ENCODE peak calls at places on chromosomes 7 and 10, in six cellular contexts. One of them, this sample, is unnamed.

GRCh38 chr10:113441871-113442270 is 111.0 kb upstream of the HABP2 start:
- DNase-seq in OCI-LY7: no peak
- DNase-seq in mammary epithelial cell: no peak
- DNase-seq in A549: no peak
- DNase-seq in upper lobe of right lung: no peak
- DNase-seq in foreskin keratinocyte: no peak
- DNase-seq in this sample: no peak

GRCh38 chr10:91340613-91341362 is 69.4 kb upstream of the HECTD2 start:
- DNase-seq in upper lobe of right lung: no peak
- DNase-seq in OCI-LY7: no peak
- DNase-seq in A549: no peak
- DNase-seq in foreskin keratinocyte: peak
- DNase-seq in mammary epithelial cell: peak
- DNase-seq in this sample: peak

GRCh38 chr7:149150981-149151380 is 3.7 kb downstream of the ZNF398 start:
- DNase-seq in A549: no peak
- DNase-seq in OCI-LY7: no peak
- DNase-seq in mammary epithelial cell: no peak
- DNase-seq in upper lobe of right lung: no peak
- DNase-seq in foreskin keratinocyte: no peak
- DNase-seq in this sample: no peak

GRCh38 chr7:1700086-1700485 is 30.0 kb downstream of the ELFN1 start:
- DNase-seq in foreskin keratinocyte: no peak
- DNase-seq in upper lobe of right lung: peak
- DNase-seq in mammary epithelial cell: no peak
- DNase-seq in A549: no peak
- DNase-seq in OCI-LY7: no peak
- DNase-seq in this sample: no peak

GRCh38 chr7:88278881-88279280 is 27.8 kb downstream of the STEAP4 start:
- DNase-seq in A549: no peak
- DNase-seq in foreskin keratinocyte: peak
- DNase-seq in upper lobe of right lung: no peak
- DNase-seq in OCI-LY7: no peak
- DNase-seq in mammary epithelial cell: peak
- DNase-seq in this sample: peak

GRCh38 chr10:28913436-28913835 is 236.1 kb downstream of the BAMBI start:
- DNase-seq in upper lobe of right lung: no peak
- DNase-seq in mammary epithelial cell: no peak
- DNase-seq in foreskin keratinocyte: no peak
- DNase-seq in OCI-LY7: no peak
- DNase-seq in A549: no peak
- DNase-seq in this sample: no peak

GRCh38 chr10:48330269-48330668 is 23.8 kb downstream of the MAPK8 start:
- DNase-seq in OCI-LY7: no peak
- DNase-seq in mammary epithelial cell: no peak
- DNase-seq in upper lobe of right lung: no peak
- DNase-seq in A549: no peak
- DNase-seq in foreskin keratinocyte: no peak
- DNase-seq in this sample: no peak

GRCh38 chr10:48523212-48523819 is 81.6 kb downstream of the ARHGAP22 start:
- DNase-seq in foreskin keratinocyte: peak
- DNase-seq in A549: peak
- DNase-seq in upper lobe of right lung: no peak
- DNase-seq in mammary epithelial cell: no peak
- DNase-seq in OCI-LY7: no peak
- DNase-seq in this sample: no peak

GRCh38 chr7:117825132-117825531 is 48.1 kb downstream of the CTTNBP2 start:
- DNase-seq in foreskin keratinocyte: peak
- DNase-seq in upper lobe of right lung: no peak
- DNase-seq in OCI-LY7: no peak
- DNase-seq in mammary epithelial cell: peak
- DNase-seq in A549: no peak
- DNase-seq in this sample: no peak

GRCh38 chr7:47586925-47587324 is 5.0 kb upstream of the TNS3 start:
- DNase-seq in foreskin keratinocyte: no peak
- DNase-seq in OCI-LY7: peak
- DNase-seq in upper lobe of right lung: no peak
- DNase-seq in A549: no peak
- DNase-seq in mammary epithelial cell: no peak
- DNase-seq in this sample: no peak

GRCh38 chr7:149865437-149865836 is 8.3 kb upstream of the ATP6V0E2 start:
- DNase-seq in mammary epithelial cell: no peak
- DNase-seq in A549: no peak
- DNase-seq in OCI-LY7: peak
- DNase-seq in upper lobe of right lung: no peak
- DNase-seq in foreskin keratinocyte: no peak
- DNase-seq in this sample: no peak

GRCh38 chr10:111983970-111984525 is 199.5 kb downstream of the GPAM start:
- DNase-seq in A549: no peak
- DNase-seq in mammary epithelial cell: no peak
- DNase-seq in foreskin keratinocyte: no peak
- DNase-seq in upper lobe of right lung: no peak
- DNase-seq in OCI-LY7: no peak
- DNase-seq in this sample: no peak

GRCh38 chr7:2478387-2478760 is 2.2 kb upstream of the GRIFIN start:
- DNase-seq in upper lobe of right lung: peak
- DNase-seq in foreskin keratinocyte: no peak
- DNase-seq in A549: no peak
- DNase-seq in OCI-LY7: no peak
- DNase-seq in mammary epithelial cell: no peak
- DNase-seq in this sample: no peak

GRCh38 chr10:34280599-34281374 is 534.3 kb downstream of the PARD3 start:
- DNase-seq in upper lobe of right lung: no peak
- DNase-seq in foreskin keratinocyte: peak
- DNase-seq in A549: peak
- DNase-seq in OCI-LY7: no peak
- DNase-seq in mammary epithelial cell: peak
- DNase-seq in this sample: peak

GRCh38 chr7:138890782-138891445 is 90.3 kb downstream of the KIAA1549 start:
- DNase-seq in foreskin keratinocyte: no peak
- DNase-seq in A549: peak
- DNase-seq in OCI-LY7: no peak
- DNase-seq in mammary epithelial cell: no peak
- DNase-seq in upper lobe of right lung: no peak
- DNase-seq in this sample: no peak

GRCh38 chr7:140646931-140647647 is 6.5 kb upstream of the DENND2A start:
- DNase-seq in OCI-LY7: peak
- DNase-seq in A549: peak
- DNase-seq in foreskin keratinocyte: peak
- DNase-seq in mammary epithelial cell: no peak
- DNase-seq in upper lobe of right lung: peak
- DNase-seq in this sample: no peak

GRCh38 chr7:108000875-108001758 is 1.8 kb downstream of the LAMB1 start:
- DNase-seq in foreskin keratinocyte: peak
- DNase-seq in upper lobe of right lung: peak
- DNase-seq in OCI-LY7: no peak
- DNase-seq in mammary epithelial cell: peak
- DNase-seq in A549: peak
- DNase-seq in this sample: no peak

GRCh38 chr7:83413425-83413824 is 235.5 kb downstream of the SEMA3E start:
- DNase-seq in OCI-LY7: no peak
- DNase-seq in mammary epithelial cell: peak
- DNase-seq in foreskin keratinocyte: peak
- DNase-seq in upper lobe of right lung: no peak
- DNase-seq in A549: no peak
- DNase-seq in this sample: no peak

GRCh38 chr10:131739201-131739600 is 161.6 kb upstream of the PPP2R2D start:
- DNase-seq in A549: no peak
- DNase-seq in mammary epithelial cell: no peak
- DNase-seq in OCI-LY7: no peak
- DNase-seq in foreskin keratinocyte: no peak
- DNase-seq in upper lobe of right lung: no peak
- DNase-seq in this sample: no peak

GRCh38 chr10:46084321-46085165 is 38.5 kb upstream of the MSMB start:
- DNase-seq in foreskin keratinocyte: no peak
- DNase-seq in upper lobe of right lung: no peak
- DNase-seq in A549: no peak
- DNase-seq in OCI-LY7: no peak
- DNase-seq in mammary epithelial cell: no peak
- DNase-seq in this sample: no peak

GRCh38 chr10:14691359-14691758 is 83.3 kb downstream of the FAM107B start:
- DNase-seq in A549: no peak
- DNase-seq in foreskin keratinocyte: no peak
- DNase-seq in mammary epithelial cell: no peak
- DNase-seq in upper lobe of right lung: no peak
- DNase-seq in OCI-LY7: no peak
- DNase-seq in this sample: no peak

GRCh38 chr10:69057261-69057950 is 30.5 kb upstream of the SRGN start:
- DNase-seq in A549: no peak
- DNase-seq in upper lobe of right lung: peak
- DNase-seq in mammary epithelial cell: no peak
- DNase-seq in OCI-LY7: no peak
- DNase-seq in foreskin keratinocyte: no peak
- DNase-seq in this sample: no peak

GRCh38 chr10:86956841-86957448 is 470 bp downstream of the MMRN2 start:
- DNase-seq in A549: no peak
- DNase-seq in foreskin keratinocyte: no peak
- DNase-seq in mammary epithelial cell: no peak
- DNase-seq in OCI-LY7: no peak
- DNase-seq in upper lobe of right lung: no peak
- DNase-seq in this sample: no peak

GRCh38 chr7:102992820-102993531 is 80.2 kb downstream of the LRRC17 start:
- DNase-seq in mammary epithelial cell: peak
- DNase-seq in OCI-LY7: no peak
- DNase-seq in A549: no peak
- DNase-seq in upper lobe of right lung: no peak
- DNase-seq in foreskin keratinocyte: peak
- DNase-seq in this sample: no peak

GRCh38 chr7:107594961-107595737 is 15.1 kb downstream of the BCAP29 start:
- DNase-seq in mammary epithelial cell: peak
- DNase-seq in foreskin keratinocyte: peak
- DNase-seq in OCI-LY7: no peak
- DNase-seq in upper lobe of right lung: no peak
- DNase-seq in A549: no peak
- DNase-seq in this sample: peak

GRCh38 chr10:37826806-37827205 is 30.6 kb downstream of the ZNF248 start:
- DNase-seq in upper lobe of right lung: no peak
- DNase-seq in mammary epithelial cell: no peak
- DNase-seq in A549: no peak
- DNase-seq in OCI-LY7: no peak
- DNase-seq in foreskin keratinocyte: no peak
- DNase-seq in this sample: no peak

GRCh38 chr7:119861385-119861784 is 411.6 kb upstream of the KCND2 start:
- DNase-seq in OCI-LY7: no peak
- DNase-seq in A549: no peak
- DNase-seq in mammary epithelial cell: no peak
- DNase-seq in foreskin keratinocyte: no peak
- DNase-seq in upper lobe of right lung: no peak
- DNase-seq in this sample: no peak

GRCh38 chr7:121156825-121157224 is 168.3 kb downstream of the CPED1 start:
- DNase-seq in upper lobe of right lung: no peak
- DNase-seq in OCI-LY7: no peak
- DNase-seq in foreskin keratinocyte: no peak
- DNase-seq in A549: no peak
- DNase-seq in mammary epithelial cell: no peak
- DNase-seq in this sample: no peak

GRCh38 chr7:119900996-119901395 is 372.0 kb upstream of the KCND2 start:
- DNase-seq in mammary epithelial cell: no peak
- DNase-seq in OCI-LY7: no peak
- DNase-seq in upper lobe of right lung: no peak
- DNase-seq in foreskin keratinocyte: no peak
- DNase-seq in A549: no peak
- DNase-seq in this sample: peak

GRCh38 chr10:102982281-102982680 is 64.2 kb downstream of the CNNM2 start:
- DNase-seq in upper lobe of right lung: no peak
- DNase-seq in A549: no peak
- DNase-seq in OCI-LY7: no peak
- DNase-seq in mammary epithelial cell: no peak
- DNase-seq in foreskin keratinocyte: no peak
- DNase-seq in this sample: no peak
- H3K27ac ChIP-seq in upper lobe of right lung: no peak
- H3K27ac ChIP-seq in A549: no peak
- H3K27ac ChIP-seq in OCI-LY7: no peak
- H3K27ac ChIP-seq in mammary epithelial cell: no peak
- H3K27ac ChIP-seq in foreskin keratinocyte: no peak
- H3K27ac ChIP-seq in this sample: no peak

DNA sequence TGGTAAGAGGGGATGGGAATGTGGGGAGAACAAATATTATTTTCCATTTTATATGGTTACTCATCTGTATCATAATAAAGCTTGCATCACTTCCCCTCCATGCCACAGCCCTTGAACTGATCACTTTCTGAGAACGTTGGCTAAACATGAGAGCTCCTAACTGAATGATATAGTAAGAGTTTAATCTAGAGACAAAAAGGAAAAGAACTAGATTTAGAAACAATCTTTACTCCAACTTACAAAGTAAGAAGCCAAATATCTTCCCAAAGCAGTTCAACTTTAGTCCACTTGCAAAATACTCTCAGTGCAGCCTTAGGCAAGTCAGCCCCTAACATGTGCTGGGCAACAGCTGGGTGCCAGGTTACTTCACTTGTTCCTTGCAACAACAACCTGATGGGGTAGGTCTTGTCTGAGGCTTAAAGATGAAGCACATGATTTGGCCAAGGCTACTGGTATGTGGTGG is 20.3 kb downstream of the SMURF1 start:
- DNase-seq in mammary epithelial cell: peak
- DNase-seq in OCI-LY7: no peak
- DNase-seq in upper lobe of right lung: no peak
- DNase-seq in A549: no peak
- DNase-seq in foreskin keratinocyte: no peak
- DNase-seq in this sample: no peak
- H3K27ac ChIP-seq in mammary epithelial cell: peak
- H3K27ac ChIP-seq in OCI-LY7: no peak
- H3K27ac ChIP-seq in upper lobe of right lung: peak
- H3K27ac ChIP-seq in A549: peak
- H3K27ac ChIP-seq in foreskin keratinocyte: peak
- H3K27ac ChIP-seq in this sample: peak

GRCh38 chr10:76727009-76727408 is 910.6 kb downstream of the KCNMA1 start:
- DNase-seq in foreskin keratinocyte: no peak
- DNase-seq in OCI-LY7: no peak
- DNase-seq in upper lobe of right lung: no peak
- DNase-seq in mammary epithelial cell: no peak
- DNase-seq in A549: no peak
- DNase-seq in this sample: no peak
- H3K27ac ChIP-seq in foreskin keratinocyte: no peak
- H3K27ac ChIP-seq in OCI-LY7: no peak
- H3K27ac ChIP-seq in upper lobe of right lung: no peak
- H3K27ac ChIP-seq in mammary epithelial cell: no peak
- H3K27ac ChIP-seq in A549: no peak
- H3K27ac ChIP-seq in this sample: no peak

GRCh38 chr10:124666494-124666893 is 77.7 kb downstream of the FAM53B start:
- DNase-seq in upper lobe of right lung: no peak
- DNase-seq in foreskin keratinocyte: no peak
- DNase-seq in A549: no peak
- DNase-seq in OCI-LY7: no peak
- DNase-seq in mammary epithelial cell: no peak
- DNase-seq in this sample: no peak

GRCh38 chr10:124665558-124665957 is 78.6 kb downstream of the FAM53B start:
- DNase-seq in foreskin keratinocyte: no peak
- DNase-seq in A549: no peak
- DNase-seq in mammary epithelial cell: no peak
- DNase-seq in OCI-LY7: no peak
- DNase-seq in upper lobe of right lung: no peak
- DNase-seq in this sample: no peak

GRCh38 chr10:124665091-124665490 is 79.1 kb downstream of the FAM53B start:
- DNase-seq in upper lobe of right lung: no peak
- DNase-seq in OCI-LY7: no peak
- DNase-seq in foreskin keratinocyte: no peak
- DNase-seq in A549: no peak
- DNase-seq in mammary epithelial cell: no peak
- DNase-seq in this sample: no peak

GRCh38 chr10:124667425-124668130 is 76.6 kb downstream of the FAM53B start:
- DNase-seq in mammary epithelial cell: no peak
- DNase-seq in OCI-LY7: no peak
- DNase-seq in A549: no peak
- DNase-seq in foreskin keratinocyte: no peak
- DNase-seq in upper lobe of right lung: no peak
- DNase-seq in this sample: no peak

GRCh38 chr10:124665980-124666379 is 78.2 kb downstream of the FAM53B start:
- DNase-seq in mammary epithelial cell: no peak
- DNase-seq in A549: no peak
- DNase-seq in OCI-LY7: no peak
- DNase-seq in upper lobe of right lung: no peak
- DNase-seq in foreskin keratinocyte: no peak
- DNase-seq in this sample: no peak
- H3K27ac ChIP-seq in mammary epithelial cell: no peak
- H3K27ac ChIP-seq in A549: no peak
- H3K27ac ChIP-seq in OCI-LY7: no peak
- H3K27ac ChIP-seq in upper lobe of right lung: no peak
- H3K27ac ChIP-seq in foreskin keratinocyte: no peak
- H3K27ac ChIP-seq in this sample: no peak